ENCODE peak calls at places on chromosome 9, in ten cellular contexts. One of them, this sample, is unnamed. For H3K9me3, the result is how much of the 10 kb centered on the place peaks cover.

GRCh38 chr9:14433841-14434511 is 120.0 kb upstream of the NFIB start:
- DNase-seq in ovary: peak
- DNase-seq in heart right ventricle: peak
- DNase-seq in CD4-positive, alpha-beta memory T cell: no peak
- DNase-seq in OCI-LY7: peak
- DNase-seq in cardiac muscle cell: peak
- DNase-seq in mucosa of descending colon: no peak
- DNase-seq in effector memory CD4-positive, alpha-beta T cell: no peak
- DNase-seq in fibroblast of lung: peak
- DNase-seq in PC-3: peak
- DNase-seq in this sample: no peak

GRCh38 chr9:135216666-135217431 is 129.4 kb downstream of the OLFM1 start:
- DNase-seq in heart right ventricle: no peak
- DNase-seq in mucosa of descending colon: no peak
- DNase-seq in effector memory CD4-positive, alpha-beta T cell: no peak
- DNase-seq in OCI-LY7: no peak
- DNase-seq in CD4-positive, alpha-beta memory T cell: no peak
- DNase-seq in cardiac muscle cell: peak
- DNase-seq in fibroblast of lung: no peak
- DNase-seq in ovary: no peak
- DNase-seq in PC-3: no peak
- DNase-seq in this sample: no peak

GRCh38 chr9:73199886-73200285 is 48.2 kb downstream of the ANXA1 start:
- DNase-seq in PC-3: peak
- DNase-seq in effector memory CD4-positive, alpha-beta T cell: no peak
- DNase-seq in fibroblast of lung: peak
- DNase-seq in cardiac muscle cell: no peak
- DNase-seq in ovary: no peak
- DNase-seq in heart right ventricle: no peak
- DNase-seq in CD4-positive, alpha-beta memory T cell: no peak
- DNase-seq in OCI-LY7: no peak
- DNase-seq in mucosa of descending colon: no peak
- DNase-seq in this sample: no peak

GRCh38 chr9:128575469-128575868 is 23.1 kb downstream of the SPTAN1 start:
- DNase-seq in fibroblast of lung: peak
- DNase-seq in ovary: no peak
- DNase-seq in CD4-positive, alpha-beta memory T cell: no peak
- DNase-seq in heart right ventricle: peak
- DNase-seq in mucosa of descending colon: no peak
- DNase-seq in effector memory CD4-positive, alpha-beta T cell: no peak
- DNase-seq in cardiac muscle cell: no peak
- DNase-seq in PC-3: no peak
- DNase-seq in OCI-LY7: no peak
- DNase-seq in this sample: peak

GRCh38 chr9:122860319-122861142 is 32.1 kb upstream of the PDCL start:
- DNase-seq in CD4-positive, alpha-beta memory T cell: no peak
- DNase-seq in effector memory CD4-positive, alpha-beta T cell: no peak
- DNase-seq in ovary: no peak
- DNase-seq in PC-3: peak
- DNase-seq in fibroblast of lung: no peak
- DNase-seq in cardiac muscle cell: no peak
- DNase-seq in OCI-LY7: no peak
- DNase-seq in heart right ventricle: no peak
- DNase-seq in mucosa of descending colon: no peak
- DNase-seq in this sample: no peak

GRCh38 chr9:97528529-97529230 is 27.2 kb downstream of the TMOD1 start:
- DNase-seq in effector memory CD4-positive, alpha-beta T cell: no peak
- DNase-seq in ovary: no peak
- DNase-seq in fibroblast of lung: no peak
- DNase-seq in CD4-positive, alpha-beta memory T cell: no peak
- DNase-seq in mucosa of descending colon: no peak
- DNase-seq in OCI-LY7: no peak
- DNase-seq in cardiac muscle cell: no peak
- DNase-seq in heart right ventricle: peak
- DNase-seq in PC-3: peak
- DNase-seq in this sample: peak

GRCh38 chr9:106682420-106682819 is 180.5 kb upstream of the ZNF462 start:
- DNase-seq in ovary: no peak
- DNase-seq in heart right ventricle: no peak
- DNase-seq in CD4-positive, alpha-beta memory T cell: no peak
- DNase-seq in cardiac muscle cell: peak
- DNase-seq in effector memory CD4-positive, alpha-beta T cell: no peak
- DNase-seq in PC-3: no peak
- DNase-seq in fibroblast of lung: no peak
- DNase-seq in mucosa of descending colon: no peak
- DNase-seq in OCI-LY7: no peak
- DNase-seq in this sample: no peak

GRCh38 chr9:134406366-134407122 is 80.3 kb downstream of the RXRA start:
- DNase-seq in effector memory CD4-positive, alpha-beta T cell: no peak
- DNase-seq in cardiac muscle cell: no peak
- DNase-seq in PC-3: no peak
- DNase-seq in OCI-LY7: no peak
- DNase-seq in mucosa of descending colon: no peak
- DNase-seq in heart right ventricle: peak
- DNase-seq in ovary: no peak
- DNase-seq in fibroblast of lung: no peak
- DNase-seq in CD4-positive, alpha-beta memory T cell: no peak
- DNase-seq in this sample: peak

DNA sequence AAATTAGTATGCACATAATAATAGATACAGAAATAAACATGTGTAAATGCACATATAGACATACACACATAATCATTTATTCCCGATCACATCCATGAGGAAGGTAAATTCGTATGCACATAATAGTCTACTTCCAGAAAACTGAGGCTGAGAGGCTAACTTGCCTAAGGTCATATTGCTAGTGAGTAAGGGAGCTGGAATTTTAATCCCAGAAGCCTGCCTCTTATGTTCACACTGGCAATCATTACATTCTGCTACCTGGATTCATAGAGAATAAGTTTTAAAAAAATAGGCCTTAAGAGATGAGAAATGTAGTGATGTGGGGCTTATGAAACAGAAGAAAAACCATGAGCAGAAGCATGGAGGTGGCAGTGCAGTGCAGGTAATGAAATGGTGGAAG is 716.3 kb downstream of the BRINP1 start:
- DNase-seq in CD4-positive, alpha-beta memory T cell: no peak
- DNase-seq in PC-3: no peak
- DNase-seq in cardiac muscle cell: no peak
- DNase-seq in mucosa of descending colon: no peak
- DNase-seq in effector memory CD4-positive, alpha-beta T cell: no peak
- DNase-seq in ovary: no peak
- DNase-seq in fibroblast of lung: no peak
- DNase-seq in heart right ventricle: no peak
- DNase-seq in OCI-LY7: no peak
- DNase-seq in this sample: no peak
- H3K9me3 ChIP-seq in CD4-positive, alpha-beta memory T cell: under half
- H3K9me3 ChIP-seq in PC-3: under half
- H3K9me3 ChIP-seq in cardiac muscle cell: under half
- H3K9me3 ChIP-seq in mucosa of descending colon: under half
- H3K9me3 ChIP-seq in effector memory CD4-positive, alpha-beta T cell: under half
- H3K9me3 ChIP-seq in ovary: under half
- H3K9me3 ChIP-seq in fibroblast of lung: under half
- H3K9me3 ChIP-seq in heart right ventricle: under half
- H3K9me3 ChIP-seq in OCI-LY7: under half
- H3K9me3 ChIP-seq in this sample: under half

DNA sequence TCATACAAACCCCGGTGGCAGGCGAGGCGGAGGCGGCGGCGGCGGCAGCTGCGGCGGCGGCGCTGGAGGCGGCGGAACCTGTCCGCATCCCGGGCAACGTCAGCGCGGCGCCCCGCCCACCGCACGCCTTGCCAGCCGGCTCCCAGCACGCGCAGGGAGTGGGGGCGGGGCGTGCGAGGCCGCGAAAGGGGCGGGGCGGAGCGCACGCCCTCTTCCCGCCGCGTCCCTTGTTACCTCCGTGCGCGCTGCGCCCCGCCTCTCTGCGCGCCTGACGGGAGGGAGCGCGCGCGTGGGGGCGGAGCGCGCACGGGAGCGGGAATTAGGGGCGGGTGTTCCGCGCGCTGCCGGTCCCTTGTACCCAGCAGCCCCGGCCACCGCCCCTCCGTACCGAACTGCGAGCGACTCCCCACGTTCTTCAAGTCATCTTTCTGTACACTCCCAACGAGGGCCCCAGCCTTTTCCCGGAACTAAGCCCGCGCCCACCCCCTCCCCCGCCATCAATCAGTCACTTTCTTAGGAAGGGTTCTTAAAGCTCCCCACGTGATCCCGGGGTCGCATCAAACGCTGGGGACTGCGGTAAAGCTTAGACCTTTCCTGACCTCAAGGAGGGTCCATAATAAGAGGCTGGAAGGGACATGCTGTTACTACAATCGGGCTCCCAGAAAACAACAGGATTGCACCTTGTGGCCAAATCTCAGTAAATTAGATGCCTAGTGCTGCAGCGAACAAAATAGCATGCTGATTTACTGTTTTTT is at the start of gene AGTPBP1:
- DNase-seq in cardiac muscle cell: peak
- DNase-seq in ovary: peak
- DNase-seq in effector memory CD4-positive, alpha-beta T cell: peak
- DNase-seq in OCI-LY7: peak
- DNase-seq in CD4-positive, alpha-beta memory T cell: peak
- DNase-seq in PC-3: peak
- DNase-seq in mucosa of descending colon: peak
- DNase-seq in fibroblast of lung: peak
- DNase-seq in heart right ventricle: peak
- DNase-seq in this sample: peak
- H3K4me3 ChIP-seq in cardiac muscle cell: peak
- H3K4me3 ChIP-seq in ovary: peak
- H3K4me3 ChIP-seq in effector memory CD4-positive, alpha-beta T cell: peak
- H3K4me3 ChIP-seq in OCI-LY7: peak
- H3K4me3 ChIP-seq in CD4-positive, alpha-beta memory T cell: peak
- H3K4me3 ChIP-seq in PC-3: peak
- H3K4me3 ChIP-seq in mucosa of descending colon: peak
- H3K4me3 ChIP-seq in fibroblast of lung: peak
- H3K4me3 ChIP-seq in heart right ventricle: peak
- H3K4me3 ChIP-seq in this sample: peak

GRCh38 chr9:77019810-77020437 is 469 bp downstream of the FOXB2 start:
- DNase-seq in mucosa of descending colon: no peak
- DNase-seq in cardiac muscle cell: no peak
- DNase-seq in PC-3: no peak
- DNase-seq in CD4-positive, alpha-beta memory T cell: no peak
- DNase-seq in fibroblast of lung: no peak
- DNase-seq in effector memory CD4-positive, alpha-beta T cell: no peak
- DNase-seq in heart right ventricle: no peak
- DNase-seq in OCI-LY7: no peak
- DNase-seq in ovary: no peak
- DNase-seq in this sample: no peak

GRCh38 chr9:77017505-77017894 is 2.0 kb upstream of the FOXB2 start:
- DNase-seq in effector memory CD4-positive, alpha-beta T cell: no peak
- DNase-seq in mucosa of descending colon: no peak
- DNase-seq in CD4-positive, alpha-beta memory T cell: no peak
- DNase-seq in ovary: no peak
- DNase-seq in heart right ventricle: no peak
- DNase-seq in fibroblast of lung: no peak
- DNase-seq in OCI-LY7: no peak
- DNase-seq in PC-3: no peak
- DNase-seq in cardiac muscle cell: no peak
- DNase-seq in this sample: no peak

GRCh38 chr9:77020438-77021264 is 1.2 kb downstream of the FOXB2 start:
- DNase-seq in ovary: no peak
- DNase-seq in CD4-positive, alpha-beta memory T cell: no peak
- DNase-seq in fibroblast of lung: no peak
- DNase-seq in mucosa of descending colon: no peak
- DNase-seq in OCI-LY7: no peak
- DNase-seq in heart right ventricle: no peak
- DNase-seq in PC-3: no peak
- DNase-seq in effector memory CD4-positive, alpha-beta T cell: no peak
- DNase-seq in cardiac muscle cell: no peak
- DNase-seq in this sample: no peak

GRCh38 chr9:77018058-77019009 is 1.1 kb upstream of the FOXB2 start:
- DNase-seq in heart right ventricle: no peak
- DNase-seq in PC-3: no peak
- DNase-seq in CD4-positive, alpha-beta memory T cell: no peak
- DNase-seq in OCI-LY7: no peak
- DNase-seq in cardiac muscle cell: no peak
- DNase-seq in effector memory CD4-positive, alpha-beta T cell: no peak
- DNase-seq in ovary: no peak
- DNase-seq in mucosa of descending colon: no peak
- DNase-seq in fibroblast of lung: no peak
- DNase-seq in this sample: peak

DNA sequence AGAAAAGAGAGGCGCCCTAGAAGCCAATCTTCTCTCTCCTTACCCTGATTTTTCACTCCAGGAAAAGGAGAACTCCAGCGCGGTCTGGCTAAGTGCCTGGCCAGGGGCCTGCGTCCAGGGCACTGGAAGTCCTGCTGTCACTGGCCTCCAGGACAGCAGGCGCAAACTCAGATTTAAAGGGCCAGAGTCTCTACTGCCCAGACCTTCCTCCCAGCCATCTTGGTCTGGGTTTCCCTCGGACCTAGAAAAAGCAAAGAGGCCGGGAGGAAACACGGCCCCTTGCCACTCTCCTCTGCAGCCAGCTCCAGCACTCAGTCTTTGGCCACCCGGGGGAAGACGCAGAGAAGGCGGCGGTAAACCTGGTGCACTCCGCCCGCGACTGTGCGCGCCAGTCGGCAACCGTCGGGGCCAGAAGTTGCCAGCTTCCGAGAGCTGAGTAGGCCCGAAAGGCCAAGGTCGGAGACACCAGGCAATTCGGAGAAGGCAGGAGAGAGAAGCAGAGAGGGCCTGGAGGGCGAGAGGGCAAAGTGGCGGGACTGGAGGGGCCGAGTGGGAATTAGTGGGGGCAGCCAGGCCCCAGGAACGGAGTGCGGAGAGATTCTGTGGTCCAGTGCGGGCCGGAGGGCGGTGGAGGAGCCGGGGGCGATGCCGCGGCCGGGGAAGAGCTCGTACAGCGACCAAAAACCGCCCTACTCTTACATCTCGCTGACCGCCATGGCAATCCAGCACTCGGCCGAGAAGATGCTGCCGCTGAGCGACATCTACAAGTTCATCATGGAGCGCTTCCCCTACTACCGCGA is at the start of gene FOXB2:
- DNase-seq in CD4-positive, alpha-beta memory T cell: no peak
- DNase-seq in heart right ventricle: no peak
- DNase-seq in fibroblast of lung: no peak
- DNase-seq in OCI-LY7: no peak
- DNase-seq in PC-3: no peak
- DNase-seq in mucosa of descending colon: no peak
- DNase-seq in cardiac muscle cell: no peak
- DNase-seq in ovary: no peak
- DNase-seq in effector memory CD4-positive, alpha-beta T cell: no peak
- DNase-seq in this sample: no peak
- H3K9me3 ChIP-seq in CD4-positive, alpha-beta memory T cell: under half
- H3K9me3 ChIP-seq in heart right ventricle: under half
- H3K9me3 ChIP-seq in fibroblast of lung: under half
- H3K9me3 ChIP-seq in OCI-LY7: under half
- H3K9me3 ChIP-seq in PC-3: under half
- H3K9me3 ChIP-seq in mucosa of descending colon: under half
- H3K9me3 ChIP-seq in cardiac muscle cell: under half
- H3K9me3 ChIP-seq in ovary: under half
- H3K9me3 ChIP-seq in effector memory CD4-positive, alpha-beta T cell: under half
- H3K9me3 ChIP-seq in this sample: under half

DNA sequence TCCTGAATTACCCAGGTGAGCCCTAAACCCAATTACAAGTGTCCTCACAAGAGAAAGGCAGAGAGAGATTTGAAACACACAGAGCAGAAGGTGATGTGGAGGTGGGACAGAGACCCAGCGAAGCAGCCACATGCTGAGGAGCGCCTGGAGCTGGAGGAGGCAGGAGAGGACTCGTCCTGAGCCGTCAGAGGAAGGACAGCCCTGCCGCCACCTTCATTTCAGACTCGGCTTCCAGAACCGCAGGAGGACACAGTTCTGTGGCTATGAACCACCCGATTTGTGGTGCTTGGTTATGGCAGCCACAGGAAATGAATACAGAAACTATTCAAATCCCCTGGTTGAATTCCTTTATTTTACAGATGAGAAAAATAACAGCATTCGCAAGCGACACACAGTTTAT is 16.4 kb upstream of the FBP1 start:
- DNase-seq in cardiac muscle cell: no peak
- DNase-seq in effector memory CD4-positive, alpha-beta T cell: no peak
- DNase-seq in OCI-LY7: peak
- DNase-seq in mucosa of descending colon: no peak
- DNase-seq in fibroblast of lung: no peak
- DNase-seq in PC-3: no peak
- DNase-seq in heart right ventricle: no peak
- DNase-seq in ovary: no peak
- DNase-seq in CD4-positive, alpha-beta memory T cell: no peak
- DNase-seq in this sample: no peak
- H3K4me3 ChIP-seq in cardiac muscle cell: no peak
- H3K4me3 ChIP-seq in effector memory CD4-positive, alpha-beta T cell: peak
- H3K4me3 ChIP-seq in OCI-LY7: peak
- H3K4me3 ChIP-seq in mucosa of descending colon: no peak
- H3K4me3 ChIP-seq in fibroblast of lung: no peak
- H3K4me3 ChIP-seq in PC-3: no peak
- H3K4me3 ChIP-seq in heart right ventricle: no peak
- H3K4me3 ChIP-seq in ovary: no peak
- H3K4me3 ChIP-seq in CD4-positive, alpha-beta memory T cell: peak
- H3K4me3 ChIP-seq in this sample: peak